ENCODE peak calls at places on chromosomes 5 and 9, in four cellular contexts. D, K, N and E are unnamed samples.
A peak's percentile ranks its signal among the peaks of the same experiment; 100 is the strongest.

GRCh38 chr5:151086905-151087360 is 6.1 kb upstream of the TNIP1 start:
- DNase-seq in N (no peak), K (no peak), D (peak; percentile 43), E (no peak)

GRCh38 chr5:142219146-142219545 is 105.7 kb downstream of the SPRY4 start:
- DNase-seq in K (no peak), N (no peak), D (no peak), E (no peak)

GRCh38 chr5:138686668-138687067 is 66.6 kb upstream of the CTNNA1 start:
- DNase-seq in N (no peak), K (no peak), D (peak; percentile 51), E (no peak)

GRCh38 chr5:169862348-169862905 is 117.9 kb downstream of the INSYN2B start:
- DNase-seq in K (no peak), D (peak; percentile 25), N (no peak), E (no peak)

GRCh38 chr5:115986358-115986757 is 24.1 kb downstream of the LVRN start:
- DNase-seq in D (peak; percentile 80), K (no peak), N (no peak), E (no peak)

GRCh38 chr5:68709229-68709628 is 384.6 kb upstream of the SLC30A5 start:
- DNase-seq in K (no peak), N (no peak), D (no peak), E (no peak)

GRCh38 chr9:100473271-100474081 is 527 bp downstream of the TMEFF1 start:
- DNase-seq in N (no peak), D (peak; percentile 29), K (no peak), E (peak; percentile 82)

GRCh38 chr5:90786756-90787155 is 228.2 kb downstream of the ADGRV1 start:
- DNase-seq in N (no peak), D (no peak), K (no peak), E (no peak)

GRCh38 chr9:81827616-81828296 is 100.5 kb upstream of the SPATA31D4 start:
- DNase-seq in D (no peak), K (no peak), N (no peak), E (no peak)

GRCh38 chr9:6997330-6997729 is 239.6 kb downstream of the KDM4C start:
- DNase-seq in K (no peak), N (no peak), D (peak; percentile 2), E (peak; percentile 4)

GRCh38 chr9:94111446-94111845 is 27.2 kb downstream of the PTPDC1 start:
- DNase-seq in N (no peak), K (no peak), D (peak; percentile 20), E (no peak)

GRCh38 chr5:95164869-95165268 is 120.0 kb downstream of the MCTP1 start:
- DNase-seq in D (no peak), K (no peak), N (no peak), E (no peak)

GRCh38 chr9:135224921-135225541 is 137.6 kb downstream of the OLFM1 start:
- DNase-seq in D (no peak), K (no peak), N (peak; percentile 65), E (no peak)

GRCh38 chr9:117153021-117153420 is 261.8 kb downstream of the ASTN2 start:
- DNase-seq in D (peak; percentile 57), K (no peak), N (no peak), E (no peak)

GRCh38 chr5:33850100-33850594 is 41.6 kb downstream of the ADAMTS12 start:
- DNase-seq in D (peak; percentile 75), N (no peak), K (peak; percentile 3), E (peak; percentile 40)

GRCh38 chr5:174281855-174282254 is 236.3 kb downstream of the NSG2 start:
- DNase-seq in N (no peak), D (no peak), K (no peak), E (no peak)

GRCh38 chr5:23451156-23451555 is 56.3 kb upstream of the PRDM9 start:
- DNase-seq in K (no peak), N (no peak), D (no peak), E (no peak)

GRCh38 chr5:78669331-78669730 is 20.8 kb upstream of the LHFPL2 start:
- DNase-seq in K (no peak), D (no peak), N (no peak), E (no peak)

GRCh38 chr5:148469446-148470062 is 85.8 kb downstream of the FBXO38 start:
- DNase-seq in N (no peak), D (peak; percentile 76), K (no peak), E (no peak)

GRCh38 chr9:22238809-22239684 is 207.6 kb upstream of the DMRTA1 start:
- DNase-seq in K (peak; percentile 40), N (no peak), D (peak; percentile 63), E (no peak)

GRCh38 chr5:179258922-179259730 is 86.1 kb downstream of the ADAMTS2 start:
- DNase-seq in N (peak; percentile 73), D (peak; percentile 72), K (no peak), E (peak; percentile 96)

GRCh38 chr5:33892419-33893151 is 795 bp upstream of the ADAMTS12 start:
- DNase-seq in N (no peak), D (peak; percentile 94), K (peak; percentile 2), E (peak; percentile 30)

GRCh38 chr5:99019254-99019653 is 90.4 kb upstream of the CHD1 start:
- DNase-seq in K (no peak), N (no peak), D (no peak), E (no peak)

GRCh38 chr9:117462926-117463325 is 48.1 kb upstream of the ASTN2 start:
- DNase-seq in D (no peak), K (no peak), N (no peak), E (no peak)

GRCh38 chr5:125411163-125412050 is 665.0 kb upstream of the ZNF608 start:
- DNase-seq in N (no peak), K (no peak), D (peak; percentile 39), E (no peak)

GRCh38 chr5:170755679-170756456 is 27.7 kb upstream of the GABRP start:
- DNase-seq in N (no peak), K (no peak), D (no peak), E (no peak)

GRCh38 chr9:16627967-16628366 is 242.5 kb downstream of the BNC2 start:
- DNase-seq in D (peak; percentile 96), K (no peak), N (no peak), E (peak; percentile 15)

GRCh38 chr5:37900692-37901091 is 60.9 kb upstream of the GDNF start:
- DNase-seq in D (peak; percentile 53), K (peak; percentile 29), N (no peak), E (peak; percentile 25)

GRCh38 chr5:35813456-35813855 is 43.2 kb upstream of the IL7R start:
- DNase-seq in N (no peak), D (peak; percentile 44), K (no peak), E (no peak)

DNA sequence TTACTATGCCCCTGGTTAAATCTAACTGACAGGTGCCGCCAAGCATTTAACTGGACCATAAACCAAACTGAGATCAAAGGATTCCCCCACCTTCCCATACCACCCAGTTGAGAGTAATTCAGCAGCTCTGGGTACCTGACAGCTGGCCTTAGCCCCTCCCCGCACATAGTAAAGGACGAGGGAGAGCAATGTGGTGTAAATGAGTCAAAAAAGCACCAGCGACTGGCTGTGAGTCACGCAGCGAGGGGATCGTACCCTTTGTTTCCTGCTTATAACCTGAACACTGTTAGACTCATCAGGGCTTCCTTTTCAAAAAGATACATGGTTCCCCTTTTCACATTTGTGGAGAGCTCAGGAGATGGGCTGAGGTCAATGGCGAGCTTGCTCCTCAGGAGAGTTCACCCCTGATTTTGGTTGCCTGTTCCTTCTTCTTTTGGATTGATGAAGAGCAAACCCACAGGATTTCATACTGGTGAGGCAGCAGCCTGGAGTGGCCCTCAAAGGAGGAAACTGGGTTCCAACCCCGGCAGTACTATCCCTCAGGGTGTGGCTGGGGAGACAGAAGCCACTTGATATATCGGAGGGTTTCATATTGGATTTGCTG is 71.5 kb downstream of the ANKRD33B start:
- DNase-seq in D (peak; percentile 80), K (no peak), N (peak; percentile 58), E (peak; percentile 96)
- TF ChIP-seq POLR2A in D (no peak), K (no peak), N (no peak), E (no peak)

DNA sequence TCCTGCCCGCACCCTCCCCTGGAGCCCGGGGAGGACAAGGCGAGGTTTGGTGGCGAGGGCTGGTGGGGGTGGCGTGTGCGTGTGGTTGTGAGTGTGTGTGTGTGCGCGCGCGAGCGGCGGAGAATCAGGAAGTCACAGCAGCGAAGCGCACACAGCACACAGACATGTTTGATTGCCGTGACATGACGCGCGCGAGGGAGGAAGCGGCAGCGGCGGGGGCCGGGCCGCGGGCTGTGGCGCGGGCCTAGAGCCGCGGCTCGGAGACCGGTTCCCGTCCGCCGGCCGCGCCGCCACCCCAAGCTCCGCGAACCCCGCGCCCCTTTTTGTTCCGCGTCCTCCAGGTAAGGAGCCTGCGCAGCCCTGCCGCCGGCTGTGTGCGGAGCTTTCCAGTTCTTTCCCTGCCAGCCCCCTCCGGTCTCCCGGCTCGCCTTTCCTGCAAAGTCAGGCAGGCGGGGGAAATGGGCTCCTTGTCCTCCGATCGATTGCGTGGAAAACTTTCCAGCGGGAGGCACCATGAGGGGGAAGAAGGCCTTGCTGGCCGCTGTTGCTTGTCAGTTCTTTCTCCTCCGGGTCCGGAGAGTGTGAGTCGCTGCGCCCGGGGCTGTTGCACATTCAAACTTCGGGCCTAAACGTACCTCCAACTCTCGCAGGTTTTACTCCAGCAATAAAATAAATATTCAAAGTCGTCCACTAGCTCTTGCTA is 2.5 kb downstream of the SMARCA2 start:
- DNase-seq in N (peak; percentile 89), D (peak; percentile 80), K (peak; percentile 20), E (peak; percentile 54)
- TF ChIP-seq POLR2A in N (no peak), D (no peak), K (no peak), E (peak; percentile 46)

DNA sequence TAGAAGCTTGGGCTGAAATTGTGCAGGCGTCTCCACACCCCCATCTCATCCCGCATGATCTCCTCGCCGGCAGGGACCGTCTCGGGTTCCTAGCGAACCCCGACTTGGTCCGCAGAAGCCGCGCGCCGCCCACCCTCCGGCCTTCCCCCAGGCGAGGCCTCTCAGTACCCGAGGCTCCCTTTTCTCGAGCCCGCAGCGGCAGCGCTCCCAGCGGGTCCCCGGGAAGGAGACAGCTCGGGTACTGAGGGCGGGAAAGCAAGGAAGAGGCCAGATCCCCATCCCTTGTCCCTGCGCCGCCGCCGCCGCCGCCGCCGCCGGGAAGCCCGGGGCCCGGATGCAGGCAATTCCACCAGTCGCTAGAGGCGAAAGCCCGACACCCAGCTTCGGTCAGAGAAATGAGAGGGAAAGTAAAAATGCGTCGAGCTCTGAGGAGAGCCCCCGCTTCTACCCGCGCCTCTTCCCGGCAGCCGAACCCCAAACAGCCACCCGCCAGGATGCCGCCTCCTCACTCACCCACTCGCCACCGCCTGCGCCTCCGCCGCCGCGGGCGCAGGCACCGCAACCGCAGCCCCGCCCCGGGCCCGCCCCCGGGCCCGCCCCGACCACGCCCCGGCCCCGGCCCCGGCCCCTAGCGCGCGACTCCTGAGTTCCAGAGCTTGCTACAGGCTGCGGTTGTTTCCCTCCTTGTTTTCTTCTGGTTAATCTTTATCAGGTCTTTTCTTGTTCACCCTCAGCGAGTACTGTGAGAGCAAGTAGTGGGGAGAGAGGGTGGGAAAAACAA is at the start of gene C9orf72:
- DNase-seq in D (peak; percentile 31), K (peak; percentile 27), N (peak; percentile 85), E (peak; percentile 77)
- TF ChIP-seq POLR2A in D (peak; percentile 90), K (peak; percentile 76), N (peak; percentile 49), E (peak; percentile 59)

DNA sequence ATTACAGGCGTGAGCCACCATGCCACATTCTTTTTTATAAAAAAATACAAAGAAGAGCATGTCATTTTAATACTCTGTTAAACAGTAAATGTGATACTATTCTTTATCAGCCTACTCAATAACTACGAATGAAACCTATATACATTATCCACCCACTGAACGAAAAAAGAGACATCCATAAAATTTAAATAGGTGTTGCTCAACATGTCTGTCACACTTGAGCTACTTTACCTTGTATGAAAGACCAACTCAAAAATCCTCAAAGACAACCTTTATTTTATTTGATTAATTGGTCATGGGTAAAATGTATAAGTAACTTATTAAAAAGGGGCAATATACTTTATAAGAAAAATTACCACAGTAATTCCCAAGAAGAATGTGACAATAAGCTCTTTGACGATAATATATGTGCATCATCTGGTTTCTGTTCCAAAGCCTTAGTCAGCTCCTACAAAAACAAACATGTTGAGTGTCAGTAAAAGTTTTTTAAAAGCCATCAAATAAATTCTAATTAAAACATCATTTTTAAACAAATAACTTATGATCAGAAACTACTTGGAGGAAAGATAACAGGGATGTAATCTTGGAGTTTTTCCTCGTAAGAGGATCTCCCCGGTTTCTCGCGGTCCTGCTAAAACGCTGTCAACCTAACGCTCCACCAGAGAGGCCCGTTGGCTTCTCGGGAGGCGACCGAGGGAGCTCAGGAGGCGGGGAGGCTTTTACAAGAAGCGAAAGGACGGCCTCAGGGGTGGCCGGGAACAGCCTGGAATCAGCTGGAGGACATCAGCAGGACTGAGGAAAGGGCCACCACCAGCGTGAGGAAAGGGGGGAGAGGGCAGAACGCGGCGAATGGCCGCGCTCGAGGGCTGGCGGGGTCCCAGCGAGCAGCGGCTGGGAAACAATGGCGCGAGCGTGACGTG is 13.5 kb upstream of the ANKRD18B start:
- DNase-seq in N (peak; percentile 82), D (peak; percentile 62), K (no peak), E (no peak)
- TF ChIP-seq POLR2A in N (no peak), D (peak; percentile 83), K (no peak), E (peak; percentile 21)